ENCODE peak calls at places on chromosome 16, in six cellular contexts. One of them, this sample, is unnamed.

GRCh38 chr16:27324851-27325301 is 11.1 kb downstream of the IL4R start:
- DNase-seq in IMR-90: no peak
- DNase-seq in SK-N-SH: no peak
- DNase-seq in T-helper 2 cell: no peak
- DNase-seq in fibroblast of the conjunctiva: no peak
- DNase-seq in H7: peak; percentile 77
- DNase-seq in this sample: no peak

GRCh38 chr16:82082543-82083244 is 47.6 kb downstream of the HSD17B2 start:
- DNase-seq in T-helper 2 cell: no peak
- DNase-seq in IMR-90: peak; percentile 52
- DNase-seq in fibroblast of the conjunctiva: no peak
- DNase-seq in H7: no peak
- DNase-seq in SK-N-SH: no peak
- DNase-seq in this sample: peak; percentile 44

GRCh38 chr16:66754819-66755218 is 3.4 kb upstream of the DYNC1LI2 start:
- DNase-seq in H7: no peak
- DNase-seq in SK-N-SH: no peak
- DNase-seq in fibroblast of the conjunctiva: no peak
- DNase-seq in T-helper 2 cell: no peak
- DNase-seq in IMR-90: no peak
- DNase-seq in this sample: no peak

GRCh38 chr16:49961087-49961486 is 63.9 kb upstream of the CNEP1R1 start:
- DNase-seq in SK-N-SH: no peak
- DNase-seq in fibroblast of the conjunctiva: peak; percentile 22
- DNase-seq in T-helper 2 cell: no peak
- DNase-seq in IMR-90: peak; percentile 3
- DNase-seq in H7: no peak
- DNase-seq in this sample: no peak

GRCh38 chr16:57941016-57941656 is 29.8 kb downstream of the CNGB1 start:
- DNase-seq in T-helper 2 cell: no peak
- DNase-seq in H7: no peak
- DNase-seq in IMR-90: no peak
- DNase-seq in fibroblast of the conjunctiva: no peak
- DNase-seq in SK-N-SH: peak; percentile 86
- DNase-seq in this sample: peak; percentile 49

GRCh38 chr16:68313116-68313515 is 2.3 kb downstream of the PRMT7 start:
- DNase-seq in fibroblast of the conjunctiva: no peak
- DNase-seq in IMR-90: no peak
- DNase-seq in T-helper 2 cell: no peak
- DNase-seq in SK-N-SH: no peak
- DNase-seq in H7: no peak
- DNase-seq in this sample: no peak

GRCh38 chr16:73215482-73216377 is 167.8 kb upstream of the ZFHX3 start:
- DNase-seq in SK-N-SH: no peak
- DNase-seq in fibroblast of the conjunctiva: no peak
- DNase-seq in H7: no peak
- DNase-seq in IMR-90: peak; percentile 83
- DNase-seq in T-helper 2 cell: no peak
- DNase-seq in this sample: peak; percentile 24

GRCh38 chr16:24846548-24847357 is 990 bp downstream of the SLC5A11 start:
- DNase-seq in IMR-90: no peak
- DNase-seq in fibroblast of the conjunctiva: no peak
- DNase-seq in H7: no peak
- DNase-seq in T-helper 2 cell: no peak
- DNase-seq in SK-N-SH: no peak
- DNase-seq in this sample: no peak

GRCh38 chr16:2040450-2041105 is 7.1 kb downstream of the NTHL1 start:
- DNase-seq in fibroblast of the conjunctiva: no peak
- DNase-seq in T-helper 2 cell: no peak
- DNase-seq in SK-N-SH: peak; percentile 57
- DNase-seq in H7: no peak
- DNase-seq in IMR-90: no peak
- DNase-seq in this sample: no peak

GRCh38 chr16:50695017-50696000 is 1.9 kb downstream of the NOD2 start:
- DNase-seq in T-helper 2 cell: no peak
- DNase-seq in IMR-90: no peak
- DNase-seq in SK-N-SH: no peak
- DNase-seq in H7: no peak
- DNase-seq in fibroblast of the conjunctiva: no peak
- DNase-seq in this sample: no peak

This sample was measured in AG08396.